ENCODE peak calls at places on chromosomes 13 and 19, in four cellular contexts. One of them, this sample, is unnamed. For H3K36me3, the result is how much of the 10 kb centered on the place peaks cover.

GRCh38 chr19:44696939-44697669 is 1.8 kb upstream of the CEACAM16 start:
- DNase-seq in K562: no peak
- DNase-seq in H1: no peak
- DNase-seq in GM12878: no peak
- DNase-seq in this sample: no peak

GRCh38 chr13:75785130-75785529 is 149.0 kb downstream of the LMO7 start:
- DNase-seq in GM12878: no peak
- DNase-seq in H1: no peak
- DNase-seq in K562: no peak
- DNase-seq in this sample: no peak

GRCh38 chr19:49057636-49058234 is at the start of gene CGB7:
- DNase-seq in K562: peak
- DNase-seq in GM12878: no peak
- DNase-seq in H1: peak
- DNase-seq in this sample: peak

GRCh38 chr13:106691251-106691650 is 123.3 kb upstream of the ARGLU1 start:
- DNase-seq in H1: no peak
- DNase-seq in K562: no peak
- DNase-seq in GM12878: no peak
- DNase-seq in this sample: no peak

GRCh38 chr13:39910833-39911232 is 255.4 kb downstream of the COG6 start:
- DNase-seq in GM12878: no peak
- DNase-seq in H1: no peak
- DNase-seq in K562: no peak
- DNase-seq in this sample: no peak

GRCh38 chr19:54388001-54388802 is 23.5 kb upstream of the LAIR1 start:
- DNase-seq in H1: no peak
- DNase-seq in GM12878: no peak
- DNase-seq in K562: no peak
- DNase-seq in this sample: no peak

GRCh38 chr19:18021121-18021755 is 13.3 kb downstream of the ARRDC2 start:
- DNase-seq in H1: no peak
- DNase-seq in K562: peak
- DNase-seq in GM12878: no peak
- DNase-seq in this sample: no peak

GRCh38 chr13:60620611-60621395 is 223.8 kb downstream of the TDRD3 start:
- DNase-seq in GM12878: no peak
- DNase-seq in K562: no peak
- DNase-seq in H1: no peak
- DNase-seq in this sample: no peak

GRCh38 chr13:85772379-85772778 is 26.8 kb downstream of the SLITRK6 start:
- DNase-seq in K562: no peak
- DNase-seq in GM12878: no peak
- DNase-seq in H1: no peak
- DNase-seq in this sample: peak

DNA sequence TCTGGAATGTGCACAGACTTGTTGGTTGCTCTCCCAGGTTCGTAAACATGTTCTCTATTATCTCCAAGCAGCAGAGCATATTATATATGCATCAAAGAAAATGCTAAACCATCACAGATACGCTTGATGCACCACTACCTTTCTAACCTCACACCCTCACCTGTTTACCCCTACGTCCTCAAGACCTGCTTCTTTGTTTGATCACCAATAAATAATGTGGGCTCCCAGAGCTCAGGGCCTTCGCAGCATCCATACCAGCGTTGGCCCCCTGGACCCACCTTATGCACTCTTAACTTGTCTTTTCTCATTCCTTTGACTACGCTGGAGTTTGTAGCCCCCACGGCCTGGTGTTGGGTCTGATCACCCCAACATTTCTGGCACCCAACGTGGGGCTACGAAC is 10.0 kb upstream of the ZNF443 start:
- DNase-seq in K562: no peak
- DNase-seq in GM12878: no peak
- DNase-seq in H1: no peak
- DNase-seq in this sample: no peak
- TF ChIP-seq CHD2 in K562: no peak
- TF ChIP-seq CHD2 in GM12878: no peak
- TF ChIP-seq CHD2 in H1: no peak
- TF ChIP-seq CHD2 in this sample: no peak

DNA sequence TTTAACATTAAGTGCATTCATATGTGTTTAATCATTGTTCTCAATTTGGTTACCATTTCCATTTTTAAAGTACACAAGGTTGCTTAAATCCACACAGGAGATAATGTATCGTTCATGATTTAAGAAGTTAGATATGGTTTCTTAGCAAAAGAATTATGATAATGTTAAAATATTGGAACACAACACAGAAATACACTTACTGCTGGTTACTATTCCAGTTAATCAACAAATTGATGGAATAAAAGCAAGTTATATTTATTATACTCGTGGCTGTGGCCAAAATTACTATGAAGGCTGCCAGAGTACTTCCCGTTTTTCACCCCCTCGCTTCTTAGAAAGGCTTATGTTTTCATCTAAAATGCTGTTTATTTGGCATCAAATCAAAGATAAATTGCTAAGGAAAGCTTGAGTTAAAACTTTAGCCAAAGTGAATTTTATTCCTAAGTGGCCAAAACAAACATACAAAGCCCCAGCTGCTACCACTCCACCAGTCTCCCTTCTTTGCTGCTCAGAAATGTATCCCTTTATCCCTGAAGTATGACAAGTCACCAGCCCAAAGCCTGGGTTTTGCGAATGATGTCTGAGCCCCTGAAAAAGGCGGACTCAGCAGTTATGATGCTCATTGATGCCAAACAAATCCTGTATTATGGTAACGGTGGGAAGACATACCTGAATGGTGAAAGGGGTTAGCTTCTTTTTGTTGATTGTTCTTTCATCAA is 27.7 kb downstream of the LCP1 start:
- DNase-seq in GM12878: no peak
- DNase-seq in H1: no peak
- DNase-seq in K562: no peak
- DNase-seq in this sample: no peak
- H3K36me3 ChIP-seq in GM12878: half or more
- H3K36me3 ChIP-seq in H1: under half
- H3K36me3 ChIP-seq in K562: half or more
- H3K36me3 ChIP-seq in this sample: under half

GRCh38 chr19:29539131-29539530 is 13.3 kb downstream of the VSTM2B start:
- DNase-seq in GM12878: no peak
- DNase-seq in H1: peak
- DNase-seq in K562: no peak
- DNase-seq in this sample: no peak
- TF ChIP-seq CBX5 in GM12878: no peak
- TF ChIP-seq CBX5 in H1: no peak
- TF ChIP-seq CBX5 in K562: no peak
- TF ChIP-seq CBX5 in this sample: no peak

DNA sequence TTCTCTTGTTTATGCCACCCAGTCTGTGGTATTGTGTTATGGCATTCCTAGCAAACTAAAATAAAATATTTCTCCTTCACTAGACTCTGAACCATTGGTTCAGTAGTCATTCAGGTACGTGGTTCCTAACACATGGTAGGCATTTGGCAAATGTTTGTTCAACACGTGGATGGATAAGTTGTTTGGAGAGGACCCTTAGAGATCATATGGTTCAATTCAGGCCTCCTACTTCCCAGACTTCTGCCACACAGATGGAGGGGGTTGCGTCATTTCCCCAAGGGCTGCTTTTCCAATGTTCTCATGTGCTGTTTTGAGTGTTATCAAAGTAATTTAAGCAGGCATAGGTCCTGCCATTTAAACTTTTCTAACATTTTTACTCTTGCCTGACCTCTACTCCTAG is 6.7 kb downstream of the CXCL17 start:
- DNase-seq in H1: no peak
- DNase-seq in K562: no peak
- DNase-seq in GM12878: no peak
- DNase-seq in this sample: peak
- TF ChIP-seq CHD2 in H1: no peak
- TF ChIP-seq CHD2 in K562: no peak
- TF ChIP-seq CHD2 in GM12878: no peak
- TF ChIP-seq CHD2 in this sample: no peak

DNA sequence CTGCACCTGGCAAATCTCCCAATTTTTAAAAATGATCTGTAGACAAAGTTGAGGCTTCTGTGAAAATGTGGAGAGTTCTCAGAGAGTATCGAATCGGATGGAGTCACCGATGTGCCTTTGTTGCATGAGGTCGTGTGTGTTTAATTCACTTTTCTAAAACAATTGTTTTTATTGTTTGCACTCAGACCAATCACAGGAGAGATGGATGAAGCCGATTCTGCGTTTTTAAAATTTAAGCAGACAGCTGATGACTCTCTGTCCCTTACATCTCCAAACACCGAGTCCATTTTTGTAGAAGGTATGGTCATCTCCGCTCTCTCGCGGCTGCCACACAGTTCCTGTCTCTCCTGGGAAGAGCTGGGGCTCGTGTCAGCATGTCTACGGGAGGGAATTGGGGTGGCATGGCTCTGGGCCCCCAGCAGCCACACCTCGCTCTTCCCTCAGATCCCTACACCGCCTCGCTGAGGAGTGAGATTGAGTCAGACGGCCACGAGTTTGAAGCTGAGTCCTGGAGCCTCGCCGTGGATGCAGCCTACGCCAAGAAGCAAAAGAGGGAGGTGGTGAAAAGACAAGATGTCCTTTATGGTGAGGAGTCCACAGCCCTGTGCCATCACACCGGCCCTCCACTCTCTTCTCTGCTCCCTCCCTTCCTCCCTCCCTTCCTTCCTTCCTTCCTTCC is 47.2 kb downstream of the PEX11G start:
- DNase-seq in GM12878: no peak
- DNase-seq in K562: no peak
- DNase-seq in H1: no peak
- DNase-seq in this sample: no peak
- H3K36me3 ChIP-seq in GM12878: under half
- H3K36me3 ChIP-seq in K562: under half
- H3K36me3 ChIP-seq in H1: under half
- H3K36me3 ChIP-seq in this sample: under half

GRCh38 chr13:52010890-52011689 is at the start of gene ATP7B:
- DNase-seq in H1: peak
- DNase-seq in K562: peak
- DNase-seq in GM12878: no peak
- DNase-seq in this sample: peak

GRCh38 chr13:52011690-52012511 is at the start of gene ALG11:
- DNase-seq in K562: peak
- DNase-seq in H1: peak
- DNase-seq in GM12878: peak
- DNase-seq in this sample: peak

GRCh38 chr13:52012512-52012836 is 276 bp downstream of the ALG11 start:
- DNase-seq in K562: no peak
- DNase-seq in GM12878: no peak
- DNase-seq in H1: no peak
- DNase-seq in this sample: no peak

GRCh38 chr13:52020191-52020590 is 4.3 kb upstream of the UTP14C start:
- DNase-seq in GM12878: no peak
- DNase-seq in K562: no peak
- DNase-seq in H1: no peak
- DNase-seq in this sample: no peak

DNA sequence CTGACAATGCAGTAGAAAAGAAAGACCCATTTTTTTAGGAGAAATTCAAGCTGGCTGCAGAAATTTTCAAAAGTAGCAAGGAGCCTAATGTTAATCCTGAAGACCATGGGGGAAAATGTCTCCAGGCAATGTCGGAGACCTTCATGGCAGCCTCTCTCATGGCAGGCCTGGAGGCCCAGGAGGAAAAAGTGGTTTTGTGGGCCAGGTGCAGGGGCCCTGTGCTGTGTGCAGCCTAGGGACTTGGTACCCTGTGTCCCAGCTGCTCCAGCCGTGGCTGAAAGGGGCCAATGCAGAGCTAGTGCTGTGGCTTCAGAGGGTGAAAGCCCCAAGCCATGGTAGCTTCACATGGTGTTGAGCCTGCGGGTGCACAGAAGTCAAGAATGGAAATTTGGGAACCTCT is 4.1 kb downstream of the ALG11 start:
- DNase-seq in GM12878: no peak
- DNase-seq in H1: no peak
- DNase-seq in K562: no peak
- DNase-seq in this sample: no peak
- TF ChIP-seq CBX5 in GM12878: no peak
- TF ChIP-seq CBX5 in H1: no peak
- TF ChIP-seq CBX5 in K562: no peak
- TF ChIP-seq CBX5 in this sample: no peak

DNA sequence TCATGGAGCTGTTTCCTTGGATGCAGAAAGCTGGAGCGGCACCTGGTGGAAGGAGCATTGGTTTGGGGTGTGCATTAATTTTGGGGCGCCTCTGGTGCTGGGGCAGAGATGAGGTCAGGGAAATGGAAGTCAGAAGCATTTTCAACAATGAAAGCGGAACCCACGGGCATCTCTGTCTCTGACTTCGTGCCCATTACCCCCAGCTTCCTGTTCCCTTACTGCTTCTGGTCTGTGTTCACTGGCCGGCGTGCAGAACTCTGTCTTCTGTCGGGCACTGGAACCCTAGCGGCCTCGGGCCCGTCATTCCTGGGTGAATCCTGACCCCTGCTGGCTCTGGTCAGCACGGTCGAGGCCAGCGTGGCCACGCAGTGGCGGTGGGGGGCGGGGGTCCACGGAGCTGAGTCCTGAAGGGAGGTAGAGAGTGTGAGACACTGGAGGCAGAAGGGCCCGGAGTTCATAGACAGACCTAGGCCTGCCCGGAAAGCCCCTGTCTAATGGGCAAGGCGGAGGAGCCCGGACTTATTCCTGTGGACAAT is 7.9 kb upstream of the LINGO3 start:
- DNase-seq in K562: peak
- DNase-seq in H1: peak
- DNase-seq in GM12878: no peak
- DNase-seq in this sample: peak
- TF ChIP-seq CHD2 in K562: no peak
- TF ChIP-seq CHD2 in H1: no peak
- TF ChIP-seq CHD2 in GM12878: no peak
- TF ChIP-seq CHD2 in this sample: no peak

This sample was measured in HepG2.